ENCODE peak calls at places on chromosomes 13 and 19, in eight cellular contexts. One of them, this sample, is unnamed.

GRCh38 chr19:41541990-41542584 is 33.9 kb upstream of the CEACAM21 start:
- DNase-seq in activated T-cell treated with anti-CD3 and anti-CD28 coated beads, Interleukin-2, amount 50 U/mL, for 72 hours: peak; percentile 84
- DNase-seq in psoas muscle: no peak
- DNase-seq in stimulated activated naive CD4-positive, alpha-beta T cell: peak; percentile 72
- DNase-seq in NCI-H1105: peak; percentile 59
- DNase-seq in ELF-1: peak; percentile 18
- DNase-seq in fibroblast of lung: no peak
- DNase-seq in stimulated activated CD4-positive, alpha-beta T cell treated with anti-CD3 and anti-CD28 coated beads, Interleukin-2, amount 100 ng/mL, for 48 hours: peak; percentile 78
- DNase-seq in this sample: peak; percentile 58

GRCh38 chr13:93951153-93951552 is 528.3 kb downstream of the DCT start:
- DNase-seq in NCI-H1105: no peak
- DNase-seq in stimulated activated CD4-positive, alpha-beta T cell treated with anti-CD3 and anti-CD28 coated beads, Interleukin-2, amount 100 ng/mL, for 48 hours: no peak
- DNase-seq in stimulated activated naive CD4-positive, alpha-beta T cell: no peak
- DNase-seq in activated T-cell treated with anti-CD3 and anti-CD28 coated beads, Interleukin-2, amount 50 U/mL, for 72 hours: no peak
- DNase-seq in ELF-1: no peak
- DNase-seq in psoas muscle: no peak
- DNase-seq in fibroblast of lung: no peak
- DNase-seq in this sample: peak; percentile 18

GRCh38 chr13:94261163-94261562 is 218.3 kb downstream of the DCT start:
- DNase-seq in ELF-1: no peak
- DNase-seq in psoas muscle: no peak
- DNase-seq in fibroblast of lung: no peak
- DNase-seq in stimulated activated naive CD4-positive, alpha-beta T cell: no peak
- DNase-seq in NCI-H1105: no peak
- DNase-seq in activated T-cell treated with anti-CD3 and anti-CD28 coated beads, Interleukin-2, amount 50 U/mL, for 72 hours: no peak
- DNase-seq in stimulated activated CD4-positive, alpha-beta T cell treated with anti-CD3 and anti-CD28 coated beads, Interleukin-2, amount 100 ng/mL, for 48 hours: no peak
- DNase-seq in this sample: no peak

GRCh38 chr13:75357576-75358295 is 124.2 kb downstream of the TBC1D4 start:
- DNase-seq in activated T-cell treated with anti-CD3 and anti-CD28 coated beads, Interleukin-2, amount 50 U/mL, for 72 hours: peak; percentile 60
- DNase-seq in psoas muscle: no peak
- DNase-seq in fibroblast of lung: peak; percentile 66
- DNase-seq in ELF-1: peak; percentile 73
- DNase-seq in stimulated activated CD4-positive, alpha-beta T cell treated with anti-CD3 and anti-CD28 coated beads, Interleukin-2, amount 100 ng/mL, for 48 hours: peak; percentile 40
- DNase-seq in NCI-H1105: no peak
- DNase-seq in stimulated activated naive CD4-positive, alpha-beta T cell: peak; percentile 23
- DNase-seq in this sample: peak; percentile 37

GRCh38 chr19:5171711-5172110 is 168.9 kb downstream of the PTPRS start:
- DNase-seq in fibroblast of lung: peak; percentile 37
- DNase-seq in ELF-1: peak; percentile 74
- DNase-seq in stimulated activated CD4-positive, alpha-beta T cell treated with anti-CD3 and anti-CD28 coated beads, Interleukin-2, amount 100 ng/mL, for 48 hours: no peak
- DNase-seq in stimulated activated naive CD4-positive, alpha-beta T cell: no peak
- DNase-seq in NCI-H1105: no peak
- DNase-seq in psoas muscle: no peak
- DNase-seq in activated T-cell treated with anti-CD3 and anti-CD28 coated beads, Interleukin-2, amount 50 U/mL, for 72 hours: no peak
- DNase-seq in this sample: peak; percentile 11

GRCh38 chr19:55384576-55385235 is 614 bp upstream of the TMEM238 start:
- DNase-seq in NCI-H1105: peak; percentile 62
- DNase-seq in stimulated activated CD4-positive, alpha-beta T cell treated with anti-CD3 and anti-CD28 coated beads, Interleukin-2, amount 100 ng/mL, for 48 hours: no peak
- DNase-seq in activated T-cell treated with anti-CD3 and anti-CD28 coated beads, Interleukin-2, amount 50 U/mL, for 72 hours: peak; percentile 36
- DNase-seq in psoas muscle: no peak
- DNase-seq in fibroblast of lung: no peak
- DNase-seq in stimulated activated naive CD4-positive, alpha-beta T cell: no peak
- DNase-seq in ELF-1: no peak
- DNase-seq in this sample: no peak

GRCh38 chr19:18609717-18610051 is 3.0 kb upstream of the TMEM59L start:
- DNase-seq in NCI-H1105: no peak
- DNase-seq in stimulated activated naive CD4-positive, alpha-beta T cell: no peak
- DNase-seq in fibroblast of lung: no peak
- DNase-seq in stimulated activated CD4-positive, alpha-beta T cell treated with anti-CD3 and anti-CD28 coated beads, Interleukin-2, amount 100 ng/mL, for 48 hours: no peak
- DNase-seq in activated T-cell treated with anti-CD3 and anti-CD28 coated beads, Interleukin-2, amount 50 U/mL, for 72 hours: no peak
- DNase-seq in ELF-1: no peak
- DNase-seq in psoas muscle: no peak
- DNase-seq in this sample: no peak

GRCh38 chr13:40116008-40116407 is 460.5 kb downstream of the COG6 start:
- DNase-seq in activated T-cell treated with anti-CD3 and anti-CD28 coated beads, Interleukin-2, amount 50 U/mL, for 72 hours: peak; percentile 69
- DNase-seq in stimulated activated naive CD4-positive, alpha-beta T cell: no peak
- DNase-seq in fibroblast of lung: peak; percentile 83
- DNase-seq in psoas muscle: no peak
- DNase-seq in NCI-H1105: no peak
- DNase-seq in ELF-1: peak; percentile 39
- DNase-seq in stimulated activated CD4-positive, alpha-beta T cell treated with anti-CD3 and anti-CD28 coated beads, Interleukin-2, amount 100 ng/mL, for 48 hours: peak; percentile 18
- DNase-seq in this sample: peak; percentile 5

GRCh38 chr13:66933994-66934393 is 296.1 kb downstream of the PCDH9 start:
- DNase-seq in stimulated activated naive CD4-positive, alpha-beta T cell: no peak
- DNase-seq in activated T-cell treated with anti-CD3 and anti-CD28 coated beads, Interleukin-2, amount 50 U/mL, for 72 hours: no peak
- DNase-seq in NCI-H1105: no peak
- DNase-seq in ELF-1: no peak
- DNase-seq in psoas muscle: no peak
- DNase-seq in fibroblast of lung: peak; percentile 96
- DNase-seq in stimulated activated CD4-positive, alpha-beta T cell treated with anti-CD3 and anti-CD28 coated beads, Interleukin-2, amount 100 ng/mL, for 48 hours: no peak
- DNase-seq in this sample: no peak

GRCh38 chr19:611506-611869 is 21.8 kb downstream of the HCN2 start:
- DNase-seq in NCI-H1105: no peak
- DNase-seq in stimulated activated naive CD4-positive, alpha-beta T cell: no peak
- DNase-seq in stimulated activated CD4-positive, alpha-beta T cell treated with anti-CD3 and anti-CD28 coated beads, Interleukin-2, amount 100 ng/mL, for 48 hours: peak; percentile 65
- DNase-seq in activated T-cell treated with anti-CD3 and anti-CD28 coated beads, Interleukin-2, amount 50 U/mL, for 72 hours: peak; percentile 80
- DNase-seq in fibroblast of lung: peak; percentile 99
- DNase-seq in ELF-1: no peak
- DNase-seq in psoas muscle: no peak
- DNase-seq in this sample: no peak

GRCh38 chr19:4444765-4445741 is 12.5 kb downstream of the UBXN6 start:
- DNase-seq in fibroblast of lung: no peak
- DNase-seq in NCI-H1105: no peak
- DNase-seq in ELF-1: no peak
- DNase-seq in stimulated activated naive CD4-positive, alpha-beta T cell: no peak
- DNase-seq in activated T-cell treated with anti-CD3 and anti-CD28 coated beads, Interleukin-2, amount 50 U/mL, for 72 hours: no peak
- DNase-seq in psoas muscle: no peak
- DNase-seq in stimulated activated CD4-positive, alpha-beta T cell treated with anti-CD3 and anti-CD28 coated beads, Interleukin-2, amount 100 ng/mL, for 48 hours: no peak
- DNase-seq in this sample: no peak

GRCh38 chr13:29362849-29363604 is 232.5 kb downstream of the SLC7A1 start:
- DNase-seq in ELF-1: peak; percentile 58
- DNase-seq in NCI-H1105: peak; percentile 42
- DNase-seq in psoas muscle: no peak
- DNase-seq in fibroblast of lung: peak; percentile 30
- DNase-seq in activated T-cell treated with anti-CD3 and anti-CD28 coated beads, Interleukin-2, amount 50 U/mL, for 72 hours: peak; percentile 51
- DNase-seq in stimulated activated naive CD4-positive, alpha-beta T cell: no peak
- DNase-seq in stimulated activated CD4-positive, alpha-beta T cell treated with anti-CD3 and anti-CD28 coated beads, Interleukin-2, amount 100 ng/mL, for 48 hours: peak; percentile 20
- DNase-seq in this sample: peak; percentile 58

GRCh38 chr19:57280913-57281425 is 684 bp downstream of the ZNF460 start:
- DNase-seq in fibroblast of lung: peak; percentile 15
- DNase-seq in NCI-H1105: peak; percentile 48
- DNase-seq in ELF-1: peak; percentile 21
- DNase-seq in stimulated activated naive CD4-positive, alpha-beta T cell: peak; percentile 23
- DNase-seq in psoas muscle: no peak
- DNase-seq in activated T-cell treated with anti-CD3 and anti-CD28 coated beads, Interleukin-2, amount 50 U/mL, for 72 hours: peak; percentile 35
- DNase-seq in stimulated activated CD4-positive, alpha-beta T cell treated with anti-CD3 and anti-CD28 coated beads, Interleukin-2, amount 100 ng/mL, for 48 hours: no peak
- DNase-seq in this sample: peak; percentile 8

GRCh38 chr19:3357731-3358391 is 8.5 kb upstream of the NFIC start:
- DNase-seq in fibroblast of lung: no peak
- DNase-seq in NCI-H1105: no peak
- DNase-seq in ELF-1: peak; percentile 42
- DNase-seq in activated T-cell treated with anti-CD3 and anti-CD28 coated beads, Interleukin-2, amount 50 U/mL, for 72 hours: peak; percentile 19
- DNase-seq in stimulated activated naive CD4-positive, alpha-beta T cell: no peak
- DNase-seq in psoas muscle: no peak
- DNase-seq in stimulated activated CD4-positive, alpha-beta T cell treated with anti-CD3 and anti-CD28 coated beads, Interleukin-2, amount 100 ng/mL, for 48 hours: no peak
- DNase-seq in this sample: no peak